ENCODE peak calls at places on chromosomes 6 and 20, in eight cellular contexts. I is tibial nerve, G is tibial artery, K is pancreas, V is brain microvascular endothelial cell, W is neuronal stem cell, E is cardiac muscle cell, D is sigmoid colon. H is an unnamed sample. For H3K27me3, the result is how much of the 10 kb centered on the place peaks cover.

GRCh38 chr20:49657118-49657901 is 56.4 kb downstream of the B4GALT5 start:
- DNase-seq in I (no peak), G (no peak), K (no peak), V (no peak), W (no peak), E (peak), D (no peak), H (no peak)

GRCh38 chr6:139017227-139017626 is 11.3 kb upstream of the ABRACL start:
- DNase-seq in I (no peak), G (no peak), K (no peak), V (no peak), W (no peak), E (peak), D (no peak), H (no peak)

GRCh38 chr6:122248844-122249243 is 150.6 kb upstream of the HSF2 start:
- DNase-seq in I (no peak), G (no peak), K (no peak), V (no peak), W (no peak), E (no peak), D (no peak), H (no peak)

GRCh38 chr6:139841794-139842215 is 467.4 kb upstream of the CITED2 start:
- DNase-seq in I (no peak), G (no peak), K (no peak), V (no peak), W (no peak), E (no peak), D (no peak), H (no peak)

GRCh38 chr6:35259946-35260626 is 551 bp downstream of the ZNF76 start:
- DNase-seq in I (peak), G (peak), K (peak), V (no peak), W (peak), E (peak), D (peak), H (peak)

GRCh38 chr6:92979281-92979680 is 440.1 kb downstream of the EPHA7 start:
- DNase-seq in I (no peak), G (no peak), K (no peak), V (no peak), W (no peak), E (peak), D (no peak), H (no peak)

GRCh38 chr6:119296036-119297035 is 53.2 kb downstream of the MAN1A1 start:
- DNase-seq in I (no peak), G (no peak), K (no peak), V (no peak), W (no peak), E (no peak), D (no peak), H (no peak)

GRCh38 chr6:25866011-25866410 is 8.0 kb downstream of the SLC17A3 start:
- DNase-seq in I (no peak), G (no peak), K (no peak), V (no peak), W (no peak), E (no peak), D (no peak), H (no peak)

GRCh38 chr6:2245954-2246863 is 804 bp upstream of the GMDS start:
- DNase-seq in I (peak), G (peak), K (peak), V (peak), W (no peak), E (peak), D (peak), H (peak)

GRCh38 chr20:50020283-50020682 is 37.5 kb downstream of the SNAI1 start:
- DNase-seq in I (no peak), G (no peak), K (no peak), V (peak), W (no peak), E (peak), D (no peak), H (no peak)

GRCh38 chr6:21144928-21145327 is 448.6 kb upstream of the SOX4 start:
- DNase-seq in I (no peak), G (no peak), K (no peak), V (no peak), W (no peak), E (no peak), D (no peak), H (no peak)

GRCh38 chr20:19943021-19943659 is 74.0 kb upstream of the NAA20 start:
- DNase-seq in I (no peak), G (no peak), K (no peak), V (no peak), W (no peak), E (no peak), D (no peak), H (no peak)

GRCh38 chr20:61567204-61567603 is 315.1 kb downstream of the CDH4 start:
- DNase-seq in I (no peak), G (no peak), K (no peak), V (no peak), W (no peak), E (no peak), D (no peak), H (no peak)

GRCh38 chr6:169026175-169026574 is 227.5 kb downstream of the THBS2 start:
- DNase-seq in I (no peak), G (no peak), K (no peak), V (no peak), W (no peak), E (no peak), D (no peak), H (no peak)

GRCh38 chr20:45426621-45427020 is 10.7 kb downstream of the PIGT start:
- DNase-seq in I (no peak), G (no peak), K (no peak), V (no peak), W (no peak), E (no peak), D (no peak), H (no peak)

GRCh38 chr20:24052599-24053275 is 64.2 kb upstream of the GGTLC1 start:
- DNase-seq in I (no peak), G (no peak), K (no peak), V (no peak), W (no peak), E (no peak), D (no peak), H (no peak)

GRCh38 chr6:98634569-98634968 is 199.8 kb upstream of the POU3F2 start:
- DNase-seq in I (no peak), G (no peak), K (no peak), V (no peak), W (no peak), E (no peak), D (no peak), H (no peak)

GRCh38 chr20:39986231-39986904 is 702.7 kb downstream of the MAFB start:
- DNase-seq in I (peak), G (peak), K (no peak), V (peak), W (peak), E (peak), D (peak), H (no peak)

GRCh38 chr6:33018904-33019303 is 9.5 kb upstream of the HLA-DOA start:
- DNase-seq in I (no peak), G (peak), K (no peak), V (peak), W (no peak), E (peak), D (peak), H (peak)

GRCh38 chr20:57047281-57048026 is 219.0 kb downstream of the BMP7 start:
- DNase-seq in I (no peak), G (peak), K (no peak), V (no peak), W (no peak), E (no peak), D (peak), H (no peak)

GRCh38 chr6:18444176-18444575 is 57.0 kb downstream of the RNF144B start:
- DNase-seq in I (no peak), G (no peak), K (no peak), V (no peak), W (no peak), E (no peak), D (no peak), H (no peak)

GRCh38 chr6:169944415-169944814 is 193.0 kb downstream of the ERMARD start:
- DNase-seq in I (no peak), G (no peak), K (no peak), V (no peak), W (no peak), E (no peak), D (no peak), H (no peak)

GRCh38 chr20:40997116-40997515 is 31.5 kb upstream of the TOP1 start:
- DNase-seq in I (no peak), G (no peak), K (no peak), V (no peak), W (no peak), E (no peak), D (peak), H (no peak)

GRCh38 chr20:32830437-32830836 is 10.7 kb downstream of the MAPRE1 start:
- DNase-seq in I (no peak), G (no peak), K (no peak), V (peak), W (no peak), E (peak), D (no peak), H (no peak)

GRCh38 chr20:32832664-32833063 is 12.9 kb downstream of the MAPRE1 start:
- DNase-seq in I (no peak), G (no peak), K (no peak), V (no peak), W (no peak), E (no peak), D (no peak), H (peak)

GRCh38 chr20:32831982-32832381 is 12.2 kb downstream of the MAPRE1 start:
- DNase-seq in I (no peak), G (no peak), K (no peak), V (no peak), W (no peak), E (no peak), D (no peak), H (no peak)

GRCh38 chr20:32828029-32828666 is 8.4 kb downstream of the MAPRE1 start:
- DNase-seq in I (no peak), G (no peak), K (no peak), V (no peak), W (no peak), E (no peak), D (peak), H (no peak)

DNA sequence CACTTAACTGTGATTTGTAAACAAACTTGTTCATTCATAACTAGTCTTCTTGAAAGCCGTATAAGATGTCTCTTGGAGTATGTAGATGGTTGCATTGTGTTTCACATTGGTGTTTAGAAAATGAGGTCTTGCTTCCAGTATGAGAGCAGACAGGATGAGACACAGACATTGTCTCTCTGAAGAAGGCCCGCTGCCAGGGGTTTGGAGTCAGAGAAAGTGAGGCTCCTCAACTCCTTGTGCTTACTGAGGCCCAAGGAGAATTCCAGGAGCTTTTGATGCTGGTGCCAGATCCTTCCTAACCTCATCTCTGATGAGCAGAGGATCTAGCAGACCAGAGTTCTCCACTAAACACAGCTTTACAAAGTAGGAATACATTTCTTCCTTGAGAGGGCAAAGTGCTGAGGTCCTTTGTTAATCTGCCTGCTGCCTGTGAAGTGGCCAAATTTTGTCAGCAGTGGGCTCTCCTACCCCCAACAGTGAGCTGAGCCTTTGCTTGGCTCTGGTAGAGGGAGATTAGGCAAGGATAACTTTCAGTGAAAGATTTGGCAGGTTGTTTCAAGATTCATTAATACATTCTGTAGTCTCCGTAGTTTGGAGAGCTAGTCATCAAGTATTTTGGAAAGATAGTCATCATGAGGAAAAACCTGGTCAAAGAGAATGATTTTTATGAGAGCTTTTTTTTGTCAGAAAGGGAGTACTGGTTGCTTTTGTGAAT is 9.7 kb downstream of the MAPRE1 start:
- DNase-seq in I (no peak), G (no peak), K (no peak), V (no peak), W (no peak), E (no peak), D (peak), H (no peak)
- H3K27ac ChIP-seq in I (no peak), G (peak), K (no peak), V (no peak), W (no peak), E (peak), D (peak), H (no peak)

GRCh38 chr6:7156666-7157278 is 49.0 kb downstream of the RREB1 start:
- DNase-seq in I (no peak), G (no peak), K (no peak), V (peak), W (no peak), E (peak), D (no peak), H (no peak)
- H3K4me3 ChIP-seq in I (no peak), G (no peak), K (no peak), V (no peak), W (no peak), E (no peak), D (no peak), H (no peak)

DNA sequence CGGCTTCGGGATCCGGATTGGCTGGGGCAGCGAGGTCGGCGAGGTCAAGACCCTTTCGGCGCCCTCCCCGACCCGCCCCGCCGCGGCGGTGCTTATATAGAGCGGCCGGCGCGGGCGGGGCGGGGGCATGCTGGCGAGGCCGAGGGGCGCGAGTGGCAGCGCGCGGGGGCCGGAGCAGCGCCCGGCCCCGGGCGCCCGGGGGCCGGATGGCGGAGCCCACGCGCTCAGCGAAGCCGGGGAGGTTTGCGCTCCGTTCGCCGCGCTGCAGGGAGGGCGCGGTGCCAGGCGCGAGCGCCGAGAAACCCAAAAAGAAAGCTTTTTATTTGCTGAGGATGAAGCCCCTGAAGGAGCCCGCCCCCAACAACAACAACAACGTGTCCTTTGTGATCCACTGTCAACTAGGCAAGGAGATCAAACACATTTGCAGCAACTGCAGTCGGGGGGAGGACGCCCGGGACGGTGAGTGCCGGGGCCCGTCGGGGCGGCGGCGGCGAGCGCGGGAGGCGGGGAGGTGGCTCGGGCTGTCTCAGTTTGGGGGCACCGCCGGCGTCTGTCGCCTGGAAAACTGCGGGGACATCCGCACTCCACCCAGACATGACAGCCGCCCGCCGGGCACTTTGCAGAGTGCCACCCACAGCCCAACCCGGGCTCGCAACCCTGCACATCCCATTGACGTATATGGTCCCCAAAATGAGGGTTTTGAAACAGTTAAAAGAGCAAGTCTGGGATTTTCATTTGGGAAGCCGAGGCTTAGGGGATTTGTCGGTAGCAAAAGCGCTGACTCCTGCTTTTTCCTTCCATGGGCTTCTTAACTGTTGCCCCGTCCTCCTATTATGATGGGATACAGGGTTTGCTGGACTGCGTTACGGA is 297.3 kb downstream of the PHACTR1 start:
- DNase-seq in I (no peak), G (no peak), K (peak), V (no peak), W (no peak), E (peak), D (no peak), H (no peak)
- H3K27me3 ChIP-seq in I (under half), G (under half), K (under half), V (under half), W (under half), E (half or more), D (under half), H (under half)

GRCh38 chr20:51542033-51542893 is at the start of gene NFATC2:
- DNase-seq in I (no peak), G (no peak), K (peak), V (no peak), W (no peak), E (no peak), D (no peak), H (peak)
- H3K27ac ChIP-seq in I (peak), G (peak), K (peak), V (no peak), W (peak), E (peak), D (peak), H (peak)

GRCh38 chr6:31354788-31355539 is 2.0 kb downstream of the HLA-B start:
- DNase-seq in I (no peak), G (no peak), K (no peak), V (no peak), W (no peak), E (no peak), D (no peak), H (peak)
- H3K4me3 ChIP-seq in I (peak), G (peak), K (no peak), V (no peak), W (no peak), E (no peak), D (no peak), H (peak)